ENCODE peak calls at places on chromosomes 7 and 10, in nine cellular contexts. Z is lower lobe of right lung; E is effector memory CD4-positive, alpha-beta T cell; M is A549; A is IMR-90; S is GM23248; H is OCI-LY7; G is prostate gland; Q is mammary epithelial cell. F is an unnamed sample.

GRCh38 chr7:27148031-27148775 is 629 bp upstream of the HOXA6 start:
- DNase-seq in M (no peak), A (no peak), Q (peak; percentile 67), E (no peak), S (peak; percentile 65), G (no peak), H (no peak), Z (peak; percentile 46), F (peak; percentile 43)

GRCh38 chr7:42338231-42339222 is 101.5 kb upstream of the GLI3 start:
- DNase-seq in A (peak; percentile 33), G (no peak), M (no peak), Z (no peak), E (no peak), S (peak; percentile 86), H (no peak), Q (no peak), F (no peak)

GRCh38 chr7:134878731-134879295 is 99.4 kb downstream of the CALD1 start:
- DNase-seq in E (no peak), A (no peak), M (no peak), S (no peak), H (no peak), Q (no peak), Z (no peak), G (no peak), F (no peak)

GRCh38 chr7:3191545-3191944 is 109.5 kb upstream of the SDK1 start:
- DNase-seq in A (no peak), E (no peak), H (no peak), Q (no peak), M (no peak), Z (no peak), G (no peak), S (no peak), F (no peak)

GRCh38 chr10:105351187-105351586 is 710.1 kb downstream of the SORCS3 start:
- DNase-seq in Z (no peak), M (no peak), S (no peak), G (no peak), H (no peak), Q (no peak), A (no peak), E (no peak), F (no peak)

GRCh38 chr10:24209946-24210491 is 1.1 kb downstream of the KIAA1217 start:
- DNase-seq in S (peak; percentile 78), A (peak; percentile 71), E (no peak), Q (peak; percentile 91), H (no peak), G (peak; percentile 19), M (peak; percentile 14), Z (no peak), F (peak; percentile 77)

GRCh38 chr10:128468462-128468861 is 342.2 kb upstream of the MKI67 start:
- DNase-seq in A (no peak), Z (no peak), H (no peak), Q (no peak), S (no peak), E (no peak), M (no peak), G (peak; percentile 54), F (no peak)

GRCh38 chr10:101612872-101613271 is 24.8 kb downstream of the DPCD start:
- DNase-seq in H (no peak), E (no peak), S (no peak), Q (no peak), Z (no peak), M (no peak), G (no peak), A (no peak), F (no peak)

GRCh38 chr10:112585960-112586359 is 138.9 kb downstream of the VTI1A start:
- DNase-seq in H (no peak), Z (no peak), G (no peak), E (no peak), S (peak; percentile 63), M (no peak), A (no peak), Q (no peak), F (no peak)

GRCh38 chr10:71475243-71475871 is 78.6 kb downstream of the CDH23 start:
- DNase-seq in S (no peak), H (peak; percentile 55), E (no peak), Q (no peak), Z (no peak), A (no peak), M (no peak), G (no peak), F (no peak)

GRCh38 chr10:20990604-20991003 is 93.5 kb upstream of the NEBL start:
- DNase-seq in M (no peak), A (no peak), S (peak; percentile 72), H (no peak), G (no peak), Z (no peak), E (no peak), Q (peak; percentile 66), F (peak; percentile 15)

GRCh38 chr7:114342431-114343181 is 72.0 kb upstream of the FOXP2 start:
- DNase-seq in M (no peak), Z (no peak), E (no peak), G (no peak), S (no peak), Q (no peak), A (no peak), H (no peak), F (no peak)

GRCh38 chr10:112689327-112689726 is 242.3 kb downstream of the VTI1A start:
- DNase-seq in S (peak; percentile 14), H (no peak), Z (no peak), Q (peak; percentile 1), M (peak; percentile 63), A (peak; percentile 5), G (no peak), E (no peak), F (no peak)

GRCh38 chr7:6430271-6430940 is 17.3 kb downstream of the DAGLB start:
- DNase-seq in G (no peak), Q (no peak), A (peak; percentile 80), M (no peak), E (no peak), H (peak; percentile 31), S (peak; percentile 65), Z (no peak), F (no peak)

GRCh38 chr7:94509879-94510581 is 421 bp downstream of the CASD1 start:
- DNase-seq in Q (peak; percentile 48), S (peak; percentile 85), A (peak; percentile 53), H (peak; percentile 86), Z (peak; percentile 80), E (peak; percentile 59), G (peak; percentile 68), M (peak; percentile 84), F (no peak)

DNA sequence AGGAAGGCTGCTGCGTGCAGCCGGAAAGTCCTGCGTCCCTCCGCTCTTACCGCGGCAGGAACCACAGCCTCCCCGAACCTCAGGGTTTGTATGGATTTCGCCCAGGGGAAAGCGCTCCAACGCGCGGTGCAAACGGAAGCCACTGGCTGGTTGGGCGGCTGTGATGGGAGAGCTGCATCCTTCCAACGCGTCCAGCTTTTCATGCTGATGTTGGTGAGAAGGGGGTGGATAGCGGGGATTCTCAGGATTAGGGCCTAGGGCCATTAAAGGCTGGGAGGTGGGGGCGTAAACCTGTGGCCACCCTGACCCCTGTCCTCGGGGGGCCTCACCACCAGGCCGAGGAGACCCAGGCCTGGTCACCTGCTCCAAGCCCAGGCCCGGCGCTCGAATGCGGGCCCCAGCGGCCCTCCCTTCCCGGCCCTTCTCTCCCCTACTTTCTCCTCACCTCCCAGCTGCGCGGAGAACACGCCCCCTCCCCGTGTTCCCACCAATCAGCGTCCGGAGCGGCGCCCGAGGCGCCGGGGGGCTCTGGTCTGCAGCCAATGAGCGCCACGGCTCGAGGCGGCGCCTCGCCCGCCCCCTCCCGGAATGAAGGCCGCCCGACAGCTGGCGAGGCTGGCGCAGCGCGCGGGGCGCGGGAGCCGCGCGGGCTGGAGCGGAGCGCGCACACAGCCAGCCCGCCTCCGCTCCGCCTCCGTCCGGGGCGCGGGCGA is 458 bp upstream of the NANOS1 start:
- DNase-seq in Z (peak; percentile 88), H (peak; percentile 92), Q (peak; percentile 73), G (peak; percentile 87), M (peak; percentile 88), A (peak; percentile 81), E (peak; percentile 75), S (peak; percentile 79), F (peak; percentile 73)
- H3K4me1 ChIP-seq in Z (peaks cover 28% of the 10 kb centered on the region), H (peaks cover 37% of the 10 kb centered on the region), Q (peaks cover 32% of the 10 kb centered on the region), G (peaks cover 6% of the 10 kb centered on the region), M (peaks cover 31% of the 10 kb centered on the region), A (peaks cover 9% of the 10 kb centered on the region), E (peaks cover 5% of the 10 kb centered on the region), S (peaks cover 8% of the 10 kb centered on the region), F (peaks cover 9% of the 10 kb centered on the region)

DNA sequence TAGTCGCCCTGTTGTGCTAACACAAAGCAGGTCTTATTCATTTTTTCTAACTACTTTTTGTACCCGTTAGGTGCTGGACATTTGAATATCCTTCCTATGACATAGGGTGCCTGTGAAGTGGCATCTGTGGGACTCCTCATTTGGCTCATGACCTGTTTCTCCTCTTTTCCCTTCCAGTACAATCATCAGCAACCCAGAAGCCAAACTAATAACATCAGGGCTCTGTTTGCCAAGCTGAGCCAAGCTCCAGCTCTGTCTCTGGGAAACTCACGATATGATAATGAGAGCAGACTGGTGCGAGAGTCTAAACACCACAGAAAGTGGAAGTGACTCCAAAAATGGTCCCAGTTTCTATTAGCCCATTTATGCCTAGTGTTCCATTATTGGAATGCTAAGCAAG is 92.0 kb downstream of the SVIL start:
- DNase-seq in E (no peak), A (no peak), H (no peak), Z (no peak), M (no peak), G (no peak), Q (no peak), S (no peak), F (no peak)
- H3K27ac ChIP-seq in E (no peak overlapping the region), A (no peak overlapping the region), H (no peak overlapping the region), Z (no peak overlapping the region), M (no peak overlapping the region), G (no peak overlapping the region), Q (no peak overlapping the region), S (no peak overlapping the region), F (no peak overlapping the region)

DNA sequence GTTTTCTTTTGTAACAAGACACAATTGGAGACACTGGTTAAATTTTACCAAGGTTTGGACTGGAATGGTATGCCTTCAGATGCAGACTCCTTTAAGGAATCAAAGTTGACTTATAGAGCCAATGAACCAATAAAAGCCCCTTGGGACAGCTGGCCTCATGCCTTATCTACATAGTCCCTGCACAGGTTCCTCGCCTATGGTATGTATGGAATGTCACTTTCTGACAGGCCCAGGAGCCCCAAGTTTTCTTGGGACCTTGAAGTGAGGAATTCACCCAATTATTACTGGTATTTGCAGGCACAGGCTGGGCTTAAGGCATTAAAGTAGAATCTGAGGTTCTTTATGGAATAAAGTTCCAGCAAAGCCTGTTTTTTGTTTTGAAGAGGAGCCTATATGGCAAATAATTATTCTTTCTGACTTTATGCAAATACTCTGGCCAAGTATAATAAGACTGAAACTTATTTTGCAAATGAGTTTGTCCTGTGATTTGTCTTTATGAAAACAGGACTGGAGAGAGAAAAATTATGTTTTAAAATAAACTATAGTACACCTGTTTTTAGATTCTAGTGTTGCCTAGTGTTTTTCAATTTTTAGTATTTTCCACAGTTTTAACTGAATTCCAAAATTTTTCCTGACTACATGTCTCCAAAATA is 24.1 kb upstream of the DNMBP start:
- DNase-seq in G (no peak), E (no peak), Z (no peak), H (no peak), M (no peak), S (no peak), Q (no peak), A (no peak), F (no peak)
- H3K4me1 ChIP-seq in G (no peaks in the 10 kb centered on the region), E (no peaks in the 10 kb centered on the region), Z (no peaks in the 10 kb centered on the region), H (peaks cover 16% of the 10 kb centered on the region), M (peaks cover 23% of the 10 kb centered on the region), S (peaks cover 4% of the 10 kb centered on the region), Q (peaks cover 9% of the 10 kb centered on the region), A (no peaks in the 10 kb centered on the region), F (peaks cover 8% of the 10 kb centered on the region)

DNA sequence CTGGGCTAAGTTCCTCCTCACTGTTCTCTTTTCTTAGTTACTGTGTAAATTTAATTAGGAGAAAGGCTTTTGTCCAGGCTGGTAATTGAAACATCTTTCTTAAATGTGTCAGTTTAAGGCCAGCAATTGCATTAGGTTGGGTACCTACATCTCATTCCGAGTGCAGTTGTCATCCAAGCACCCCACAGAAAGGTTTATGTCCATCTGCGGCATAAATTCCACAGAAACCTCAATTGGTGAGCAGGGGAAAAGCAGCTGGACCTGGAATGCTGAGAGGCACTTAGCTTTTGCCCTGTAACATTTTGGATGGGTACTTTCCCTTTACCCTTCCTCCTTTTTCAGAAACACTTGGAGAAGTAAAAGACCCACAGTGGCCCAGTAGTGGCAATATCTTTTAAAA is 11.4 kb upstream of the CAMK1D start:
- DNase-seq in S (no peak), M (no peak), A (peak; percentile 32), H (no peak), G (no peak), Z (no peak), E (no peak), Q (no peak), F (no peak)
- H3K27ac ChIP-seq in S (no peak overlapping the region), M (peak overlapping the region; percentile 43), A (no peak overlapping the region), H (peak overlapping the region; percentile 8), G (no peak overlapping the region), Z (no peak overlapping the region), E (no peak overlapping the region), Q (no peak overlapping the region), F (no peak overlapping the region)

F was measured in foreskin keratinocyte.